ENCODE peak calls at places on chromosome 14, in six cellular contexts. Y is prostate gland, J is fibroblast of villous mesenchyme, N is ovary, Z is hepatocyte, O is cardiac fibroblast. L is an unnamed sample.

GRCh38 chr14:71371711-71372396 is 464.6 kb downstream of the PCNX1 start:
- DNase-seq in O (peak), N (no peak), Z (peak), Y (no peak), J (no peak), L (peak)

GRCh38 chr14:81402123-81402495 is 2.0 kb upstream of the STON2 start:
- DNase-seq in J (peak), Z (no peak), O (peak), N (no peak), Y (no peak), L (peak)

GRCh38 chr14:100405752-100406455 is 82.8 kb downstream of the SLC25A47 start:
- DNase-seq in Z (no peak), N (no peak), Y (no peak), O (no peak), J (no peak), L (no peak)

GRCh38 chr14:68791078-68791983 is 1.5 kb downstream of the ZFP36L1 start:
- DNase-seq in Z (no peak), O (peak), J (peak), Y (no peak), N (no peak), L (no peak)

GRCh38 chr14:101985957-101986356 is 21.6 kb downstream of the DYNC1H1 start:
- DNase-seq in O (no peak), J (no peak), Z (no peak), N (no peak), Y (no peak), L (no peak)

GRCh38 chr14:51396222-51396815 is 156.3 kb downstream of the TMX1 start:
- DNase-seq in Z (no peak), N (peak), O (peak), Y (peak), J (peak), L (peak)

GRCh38 chr14:100900837-100901390 is 2.6 kb downstream of the RTL1 start:
- DNase-seq in O (no peak), Y (peak), J (no peak), Z (peak), N (no peak), L (no peak)

GRCh38 chr14:59632381-59632780 is 55.8 kb upstream of the CCDC175 start:
- DNase-seq in Y (peak), N (no peak), Z (peak), J (peak), O (peak), L (peak)

GRCh38 chr14:80926706-80927384 is 14.7 kb downstream of the CEP128 start:
- DNase-seq in N (no peak), O (peak), Y (no peak), J (peak), Z (no peak), L (peak)

GRCh38 chr14:58817846-58818245 is 180.1 kb downstream of the DACT1 start:
- DNase-seq in N (no peak), O (peak), J (no peak), Y (no peak), Z (no peak), L (peak)

GRCh38 chr14:49880267-49881064 is 12.4 kb upstream of the ARF6 start:
- DNase-seq in J (peak), Y (no peak), Z (peak), N (no peak), O (no peak), L (peak)

GRCh38 chr14:37569729-37570128 is 25.3 kb downstream of the FOXA1 start:
- DNase-seq in N (no peak), Z (no peak), O (no peak), J (no peak), Y (no peak), L (no peak)

GRCh38 chr14:46074061-46074460 is 577.5 kb downstream of the RPL10L start:
- DNase-seq in Y (no peak), O (no peak), Z (no peak), N (no peak), J (no peak), L (peak)

GRCh38 chr14:71245659-71246361 is 338.6 kb downstream of the PCNX1 start:
- DNase-seq in N (no peak), Y (no peak), O (no peak), Z (no peak), J (no peak), L (no peak)

GRCh38 chr14:29717906-29718305 is 209.7 kb downstream of the PRKD1 start:
- DNase-seq in N (no peak), J (no peak), Y (no peak), O (no peak), Z (no peak), L (peak)

GRCh38 chr14:55127491-55127951 is 1.5 kb upstream of the LGALS3 start:
- DNase-seq in N (no peak), Z (peak), O (peak), Y (peak), J (peak), L (peak)

GRCh38 chr14:68705741-68706283 is 87.1 kb downstream of the ZFP36L1 start:
- DNase-seq in N (no peak), Z (no peak), J (no peak), Y (peak), O (no peak), L (no peak)

GRCh38 chr14:29528889-29529288 is 398.8 kb downstream of the PRKD1 start:
- DNase-seq in Y (no peak), O (peak), N (no peak), Z (no peak), J (peak), L (no peak)

GRCh38 chr14:99093532-99094517 is 178.2 kb downstream of the BCL11B start:
- DNase-seq in N (no peak), Y (no peak), O (no peak), Z (no peak), J (no peak), L (no peak)

GRCh38 chr14:21940887-21941855 is 267.6 kb upstream of the OR4E1 start:
- DNase-seq in O (peak), J (peak), Y (no peak), Z (peak), N (no peak), L (peak)

GRCh38 chr14:81206115-81206514 is 14.6 kb downstream of the GTF2A1 start:
- DNase-seq in J (no peak), N (no peak), O (no peak), Y (no peak), Z (no peak), L (peak)

GRCh38 chr14:99136047-99136400 is 136.0 kb downstream of the BCL11B start:
- DNase-seq in O (no peak), J (no peak), Z (no peak), Y (no peak), N (no peak), L (no peak)

GRCh38 chr14:46054526-46054925 is 597.1 kb downstream of the RPL10L start:
- DNase-seq in Z (no peak), N (no peak), Y (no peak), J (peak), O (peak), L (peak)

GRCh38 chr14:60327447-60328331 is 78.7 kb downstream of the PPM1A start:
- DNase-seq in Z (peak), N (no peak), Y (peak), J (peak), O (peak), L (peak)

GRCh38 chr14:39491134-39491541 is 58.9 kb upstream of the FBXO33 start:
- DNase-seq in N (no peak), Z (peak), Y (no peak), O (peak), J (peak), L (peak)

GRCh38 chr14:99854831-99855230 is 61.6 kb downstream of the EML1 start:
- DNase-seq in Y (no peak), Z (no peak), J (no peak), N (no peak), O (no peak), L (peak)

GRCh38 chr14:20412876-20413784 is at the start of gene TEP1:
- DNase-seq in N (peak), Y (peak), O (peak), J (peak), Z (peak), L (peak)

GRCh38 chr14:20413785-20414117 is 450 bp upstream of the TEP1 start:
- DNase-seq in Z (peak), O (no peak), N (no peak), J (no peak), Y (no peak), L (no peak)

GRCh38 chr14:20417250-20418186 is 4.2 kb upstream of the TEP1 start:
- DNase-seq in N (no peak), O (no peak), Z (no peak), J (no peak), Y (no peak), L (no peak)

GRCh38 chr14:20418501-20418909 is 5.2 kb upstream of the TEP1 start:
- DNase-seq in Z (peak), Y (no peak), N (no peak), O (no peak), J (no peak), L (no peak)

GRCh38 chr14:20415723-20416622 is 2.7 kb upstream of the TEP1 start:
- DNase-seq in J (peak), O (peak), Z (peak), Y (no peak), N (no peak), L (peak)
- TF ChIP-seq CTCF in J (peak), O (peak), Z (peak), Y (no peak), N (peak), L (peak)

GRCh38 chr14:20686386-20687143 is 2.0 kb upstream of the ANG start:
- DNase-seq in J (no peak), Z (peak), O (no peak), Y (peak), N (no peak), L (no peak)

GRCh38 chr14:20692111-20692751 is 3.7 kb downstream of the ANG start:
- DNase-seq in Z (no peak), J (peak), O (no peak), N (no peak), Y (no peak), L (no peak)

GRCh38 chr14:20688167-20688839 is at the start of gene ANG:
- DNase-seq in O (no peak), J (no peak), Y (no peak), N (no peak), Z (no peak), L (no peak)

GRCh38 chr14:20687362-20688166 is 1.0 kb upstream of the ANG start:
- DNase-seq in J (no peak), O (no peak), Y (no peak), N (no peak), Z (peak), L (no peak)

GRCh38 chr14:20690848-20691640 is 2.5 kb downstream of the ANG start:
- DNase-seq in Z (peak), J (peak), Y (peak), O (peak), N (no peak), L (peak)
- H3K4me3 ChIP-seq in Z (no peak), J (no peak), Y (no peak), O (no peak), N (no peak), L (no peak)

DNA sequence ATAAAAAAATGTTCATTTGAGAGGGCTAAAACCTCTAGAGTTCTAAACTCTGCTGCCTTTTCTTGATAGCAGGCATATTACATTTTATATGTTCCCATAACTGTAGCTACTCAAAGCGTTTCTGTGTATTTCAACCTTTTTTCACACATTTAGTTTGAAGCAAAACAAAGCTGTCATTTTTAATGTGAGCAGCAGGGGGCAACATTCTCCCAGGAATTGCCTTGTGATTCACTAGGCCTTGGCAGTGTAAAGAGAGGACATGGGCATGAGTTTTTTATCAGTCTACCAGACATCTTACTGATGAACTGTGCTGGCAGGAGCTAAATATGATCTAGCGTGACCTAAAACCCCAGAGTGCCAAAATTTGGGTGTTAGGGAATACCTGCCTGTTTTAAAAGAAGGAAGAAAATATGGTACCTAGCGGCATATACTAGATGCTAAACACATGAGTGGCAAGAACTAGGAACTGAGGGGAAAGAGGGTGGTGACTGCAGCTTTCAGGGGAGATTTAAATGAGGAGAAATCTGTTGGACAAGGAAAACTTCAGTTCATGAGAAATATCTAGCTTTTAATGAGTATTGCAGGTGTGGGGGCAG is 65.3 kb downstream of the IFT43 start:
- DNase-seq in N (peak), Y (peak), J (peak), O (peak), Z (peak), L (peak)
- TF ChIP-seq CTCF in N (peak), Y (peak), J (peak), O (peak), Z (peak), L (peak)

DNA sequence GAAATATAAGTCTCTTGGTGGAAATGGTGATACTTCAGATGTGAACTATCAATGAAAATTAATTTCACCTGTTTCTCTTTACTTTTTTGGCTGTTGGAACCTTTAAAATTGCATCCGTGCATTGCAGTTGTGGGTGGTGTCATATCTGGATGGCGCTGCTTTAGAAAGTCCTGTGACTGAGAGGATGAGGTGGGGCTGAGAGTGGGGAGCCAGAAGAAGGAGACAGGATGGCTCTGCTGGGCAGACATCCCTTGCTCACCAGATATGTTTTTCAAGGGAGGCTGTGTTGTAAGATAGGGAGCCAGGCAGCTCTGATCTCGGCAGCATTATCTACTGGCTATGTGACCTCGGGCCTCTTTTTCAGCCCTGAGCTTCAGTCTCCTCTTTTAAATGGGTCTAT is 12.7 kb downstream of the ASB2 start:
- DNase-seq in O (no peak), J (no peak), Y (no peak), Z (no peak), N (no peak), L (no peak)
- H3K4me3 ChIP-seq in O (no peak), J (no peak), Y (no peak), Z (no peak), N (no peak), L (no peak)

GRCh38 chr14:74945261-74945851 is 10.0 kb downstream of the PGF start:
- DNase-seq in Z (peak), O (peak), J (no peak), Y (no peak), N (no peak), L (peak)
- TF ChIP-seq CTCF in Z (peak), O (peak), J (peak), Y (no peak), N (no peak), L (peak)

GRCh38 chr14:66117600-66117999 is 368.6 kb upstream of the CCDC196 start:
- DNase-seq in N (no peak), Y (no peak), Z (peak), J (peak), O (peak), L (peak)
- H3K4me3 ChIP-seq in N (no peak), Y (no peak), Z (no peak), J (no peak), O (no peak), L (no peak)

GRCh38 chr14:94058128-94058673 is 22.8 kb downstream of the DDX24 start:
- DNase-seq in N (no peak), Z (no peak), O (no peak), J (no peak), Y (no peak), L (peak)

GRCh38 chr14:94054401-94054800 is 26.6 kb downstream of the DDX24 start:
- DNase-seq in Y (no peak), J (no peak), N (no peak), Z (no peak), O (no peak), L (no peak)

GRCh38 chr14:94058674-94059138 is 22.3 kb downstream of the DDX24 start:
- DNase-seq in N (no peak), O (no peak), Z (peak), J (no peak), Y (peak), L (no peak)

GRCh38 chr14:94054936-94055335 is 26.1 kb downstream of the DDX24 start:
- DNase-seq in Z (no peak), N (no peak), Y (no peak), O (no peak), J (no peak), L (no peak)

DNA sequence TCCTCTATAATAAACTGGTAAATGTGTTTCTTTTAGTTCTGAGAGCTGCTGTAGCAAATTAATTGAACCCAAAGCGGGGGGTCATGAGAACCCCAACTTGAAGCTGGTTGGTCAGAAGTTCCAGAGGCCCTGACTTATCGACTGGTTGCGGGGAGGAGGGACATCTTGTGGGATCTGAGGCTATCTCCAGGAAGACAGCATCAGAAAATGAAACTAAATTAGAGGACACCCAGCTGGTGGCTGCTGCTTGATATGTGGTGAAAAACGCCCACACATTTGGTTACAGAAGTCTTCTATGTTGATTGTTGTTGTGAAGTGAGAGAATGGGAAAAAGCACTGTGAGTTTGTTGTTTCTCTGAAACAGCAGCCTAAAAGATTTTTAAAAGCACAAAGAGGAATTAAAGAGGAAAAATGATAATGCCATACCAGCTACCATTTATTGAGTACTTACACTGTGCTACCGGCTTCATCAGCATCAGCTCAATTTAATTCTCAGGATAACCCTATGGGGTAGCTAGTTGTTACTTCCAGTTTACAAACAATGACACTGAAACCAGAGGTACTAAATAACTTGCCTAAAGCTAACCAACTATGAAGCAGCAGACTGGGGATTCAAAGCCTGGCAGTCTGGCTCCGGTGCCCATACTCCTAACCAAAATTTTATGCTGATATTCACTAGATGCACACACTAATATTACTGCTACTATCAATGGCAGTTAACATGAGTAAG is 24.3 kb downstream of the DDX24 start:
- DNase-seq in N (no peak), Y (no peak), J (peak), O (peak), Z (no peak), L (no peak)
- TF ChIP-seq CTCF in N (no peak), Y (no peak), J (no peak), O (no peak), Z (no peak), L (no peak)

DNA sequence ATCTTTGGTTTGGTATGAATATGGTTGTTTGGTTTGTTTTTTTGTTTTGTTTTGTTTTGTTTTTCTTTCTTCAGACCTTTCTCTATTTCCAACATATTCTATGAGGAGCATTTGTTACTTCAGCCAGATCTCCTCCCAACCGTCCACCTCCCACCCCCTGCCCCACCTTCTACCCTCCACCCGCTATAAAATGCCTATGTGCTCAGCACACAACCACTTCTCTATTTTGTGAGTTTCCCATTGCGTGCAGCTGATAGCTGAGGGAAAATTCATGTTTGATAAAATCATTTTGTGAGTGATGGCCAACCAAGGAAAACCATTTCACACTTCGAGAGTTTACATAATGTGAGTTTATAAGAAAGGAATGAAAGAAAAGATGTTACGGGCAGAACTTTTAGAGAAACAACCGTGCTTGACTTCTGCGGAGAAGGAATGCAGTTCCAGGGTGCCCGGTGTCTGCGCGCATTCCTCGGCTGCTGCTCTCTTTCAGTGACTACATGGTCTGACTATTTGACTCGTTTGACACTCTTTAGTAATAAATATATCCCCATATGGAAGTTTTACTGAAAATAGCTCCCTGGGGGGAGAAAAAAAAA is 140.9 kb downstream of the EFCAB11 start:
- DNase-seq in J (peak), Y (no peak), Z (peak), O (peak), N (no peak), L (peak)
- H3K4me3 ChIP-seq in J (peak), Y (no peak), Z (no peak), O (peak), N (no peak), L (no peak)

GRCh38 chr14:105201156-105201927 is 20.2 kb upstream of the NUDT14 start:
- DNase-seq in Z (no peak), O (no peak), N (no peak), J (no peak), Y (no peak), L (no peak)
- TF ChIP-seq CTCF in Z (no peak), O (no peak), N (no peak), J (no peak), Y (no peak), L (no peak)

GRCh38 chr14:30875788-30876053 is 1.4 kb downstream of the COCH start:
- DNase-seq in J (no peak), Y (no peak), Z (no peak), N (no peak), O (no peak), L (no peak)
- H3K4me3 ChIP-seq in J (no peak), Y (peak), Z (peak), N (no peak), O (no peak), L (no peak)